ENCODE peak calls at places on chromosomes 3 and 15, in nine cellular contexts. N, K, L, C, X, T, R, H and Y are unnamed samples.

GRCh38 chr3:1048558-1048957 is 44.3 kb upstream of the CNTN6 start:
- DNase-seq in H (no peak), R (no peak), K (no peak), X (no peak), C (no peak), L (no peak), T (no peak), N (no peak), Y (no peak)

GRCh38 chr15:66006986-66007385 is 137.7 kb downstream of the RAB11A start:
- DNase-seq in N (no peak), L (no peak), T (no peak), K (peak; percentile 52), H (no peak), C (no peak), X (no peak), R (peak; percentile 68), Y (no peak)

GRCh38 chr3:59820352-59820934 is 770.6 kb upstream of the CFAP20DC start:
- DNase-seq in R (no peak), T (no peak), C (no peak), N (peak; percentile 61), L (no peak), X (no peak), H (no peak), K (no peak), Y (no peak)

GRCh38 chr15:72796210-72796514 is 12.6 kb upstream of the ADPGK start:
- DNase-seq in N (no peak), X (no peak), K (no peak), H (no peak), L (no peak), R (peak; percentile 36), T (no peak), C (no peak), Y (no peak)

GRCh38 chr15:34241376-34242350 is 16.8 kb downstream of the EMC4 start:
- DNase-seq in C (no peak), L (peak; percentile 31), T (no peak), K (peak; percentile 10), X (no peak), H (peak; percentile 44), N (peak; percentile 51), R (peak; percentile 75), Y (peak; percentile 56)

GRCh38 chr15:85762756-85763127 is 32.0 kb downstream of the KLHL25 start:
- DNase-seq in N (no peak), H (no peak), T (no peak), X (no peak), C (no peak), K (no peak), L (no peak), R (no peak), Y (no peak)

GRCh38 chr3:75042941-75043340 is 428.5 kb upstream of the CNTN3 start:
- DNase-seq in T (no peak), H (no peak), C (peak; percentile 14), R (no peak), N (no peak), X (no peak), K (no peak), L (no peak), Y (no peak)

GRCh38 chr3:170680593-170680992 is 94.7 kb upstream of the SLC7A14 start:
- DNase-seq in N (no peak), H (no peak), X (no peak), T (no peak), L (no peak), C (no peak), R (no peak), K (no peak), Y (no peak)

GRCh38 chr15:91921188-91921820 is 67.8 kb downstream of the SLCO3A1 start:
- DNase-seq in L (no peak), C (no peak), X (no peak), N (peak; percentile 44), T (no peak), H (no peak), R (no peak), K (no peak), Y (no peak)

GRCh38 chr3:113212155-113212844 is 943 bp downstream of the BOC start:
- DNase-seq in C (peak; percentile 41), H (peak; percentile 53), T (peak; percentile 88), N (no peak), K (peak; percentile 17), R (peak; percentile 25), X (no peak), L (peak; percentile 14), Y (no peak)

GRCh38 chr15:61106044-61106834 is 122.9 kb downstream of the RORA start:
- DNase-seq in N (no peak), K (no peak), T (no peak), L (no peak), R (no peak), C (no peak), H (peak; percentile 12), X (no peak), Y (no peak)

GRCh38 chr3:124856687-124857086 is 30.5 kb downstream of the ITGB5 start:
- DNase-seq in L (no peak), N (no peak), T (no peak), X (no peak), K (no peak), R (no peak), H (no peak), C (no peak), Y (no peak)

GRCh38 chr3:152317956-152318355 is 49.2 kb downstream of the MBNL1 start:
- DNase-seq in N (peak; percentile 87), C (no peak), R (no peak), K (peak; percentile 84), X (no peak), T (no peak), L (no peak), H (no peak), Y (no peak)

GRCh38 chr3:130925628-130926027 is 31.7 kb downstream of the ATP2C1 start:
- DNase-seq in H (no peak), X (no peak), L (no peak), K (no peak), R (no peak), N (no peak), C (no peak), T (no peak), Y (no peak)

GRCh38 chr3:25782938-25783660 is at the start of gene NGLY1:
- DNase-seq in C (peak; percentile 81), R (peak; percentile 74), N (peak; percentile 75), L (peak; percentile 89), H (peak; percentile 91), K (peak; percentile 68), T (peak; percentile 96), X (peak; percentile 79), Y (peak; percentile 71)

GRCh38 chr3:178875157-178875556 is 196.5 kb downstream of the ZMAT3 start:
- DNase-seq in L (no peak), R (no peak), K (no peak), N (no peak), T (no peak), H (no peak), C (no peak), X (no peak), Y (no peak)

GRCh38 chr15:40104296-40104864 is 4.3 kb downstream of the BMF start:
- DNase-seq in N (no peak), L (no peak), X (no peak), R (no peak), C (no peak), T (no peak), H (no peak), K (no peak), Y (no peak)

GRCh38 chr15:41980654-41981323 is 8.4 kb upstream of the EHD4 start:
- DNase-seq in R (no peak), H (no peak), C (no peak), X (no peak), N (no peak), L (peak; percentile 10), K (no peak), T (peak; percentile 77), Y (no peak)

GRCh38 chr3:189664311-189664710 is 33.1 kb downstream of the TP63 start:
- DNase-seq in H (no peak), N (peak; percentile 96), K (peak; percentile 49), T (no peak), R (peak; percentile 28), L (no peak), C (no peak), X (no peak), Y (no peak)

GRCh38 chr3:64266983-64267382 is 41.7 kb upstream of the PRICKLE2 start:
- DNase-seq in R (no peak), K (no peak), N (no peak), T (no peak), C (no peak), L (no peak), H (no peak), X (no peak), Y (no peak)

GRCh38 chr15:69973102-69973714 is 124.5 kb downstream of the TLE3 start:
- DNase-seq in X (no peak), L (peak; percentile 67), T (peak; percentile 56), C (no peak), R (peak; percentile 48), K (peak; percentile 64), N (peak; percentile 37), H (no peak), Y (no peak)

GRCh38 chr3:119933197-119933596 is 151.3 kb downstream of the NR1I2 start:
- DNase-seq in N (no peak), R (no peak), C (no peak), T (no peak), K (no peak), X (no peak), H (no peak), L (no peak), Y (no peak)

GRCh38 chr3:136186330-136186729 is 9.8 kb downstream of the MSL2 start:
- DNase-seq in K (no peak), T (no peak), C (no peak), R (no peak), X (no peak), N (no peak), L (no peak), H (no peak), Y (no peak)

GRCh38 chr15:59281699-59282098 is 75.1 kb downstream of the LDHAL6B start:
- DNase-seq in K (no peak), T (peak; percentile 53), N (no peak), X (no peak), R (no peak), L (no peak), C (no peak), H (no peak), Y (no peak)

GRCh38 chr3:157023211-157023610 is 136.7 kb downstream of the CCNL1 start:
- DNase-seq in X (no peak), C (no peak), L (no peak), K (no peak), T (no peak), R (no peak), H (no peak), N (no peak), Y (no peak)

GRCh38 chr3:128679338-128679737 is 28.7 kb upstream of the RPN1 start:
- DNase-seq in X (no peak), L (no peak), C (no peak), H (no peak), R (no peak), K (no peak), N (no peak), T (no peak), Y (no peak)

GRCh38 chr3:194685723-194686413 is at the start of gene FAM43A:
- DNase-seq in X (peak; percentile 49), R (peak; percentile 86), L (peak; percentile 87), N (peak; percentile 95), K (peak; percentile 92), H (peak; percentile 86), T (peak; percentile 99), C (peak; percentile 84), Y (peak; percentile 80)

GRCh38 chr3:113065336-113065735 is 74.6 kb downstream of the GTPBP8 start:
- DNase-seq in H (no peak), R (no peak), X (no peak), L (no peak), K (no peak), T (no peak), C (no peak), N (no peak), Y (no peak)

GRCh38 chr3:187340572-187340971 is 27.6 kb upstream of the RTP4 start:
- DNase-seq in R (no peak), T (no peak), L (no peak), C (no peak), K (no peak), N (no peak), H (no peak), X (no peak), Y (no peak)

GRCh38 chr3:32428092-32429068 is 36.7 kb downstream of the CMTM7 start:
- DNase-seq in R (no peak), T (peak; percentile 75), X (peak; percentile 24), H (peak; percentile 45), N (no peak), C (no peak), L (peak; percentile 41), K (no peak), Y (no peak)

GRCh38 chr3:20324664-20325478 is 138.9 kb upstream of the SGO1 start:
- DNase-seq in C (no peak), L (no peak), R (no peak), H (peak; percentile 15), X (no peak), N (no peak), T (no peak), K (no peak), Y (peak; percentile 25)